ENCODE peak calls at places on chromosome 12, in nine cellular contexts. S is K562, W is A549, T is uterus, X is breast epithelium, H is adrenal gland, D is prostate gland, I is heart left ventricle, B is ovary. E is an unnamed sample.
A peak's percentile ranks its signal among the peaks of the same experiment; 100 is the strongest.

GRCh38 chr12:120978296-120979219 is at the start of gene HNF1A:
- DNase-seq in X (no peak), T (no peak), B (no peak), D (no peak), H (no peak), W (peak; percentile 67), I (no peak), S (no peak), E (peak; percentile 79)

GRCh38 chr12:120227233-120228040 is 26.5 kb upstream of the RPLP0 start:
- DNase-seq in I (no peak), T (no peak), H (no peak), X (no peak), W (no peak), B (no peak), D (no peak), S (no peak), E (peak; percentile 58)

GRCh38 chr12:44694027-44694426 is 182.1 kb downstream of the NELL2 start:
- DNase-seq in I (no peak), D (no peak), B (no peak), X (no peak), W (no peak), H (no peak), S (no peak), T (no peak), E (no peak)

GRCh38 chr12:77941396-77941795 is 110.7 kb downstream of the NAV3 start:
- DNase-seq in I (no peak), H (no peak), S (no peak), W (no peak), X (no peak), B (no peak), T (no peak), D (no peak), E (no peak)

GRCh38 chr12:65106948-65107347 is 14.2 kb downstream of the WIF1 start:
- DNase-seq in H (no peak), I (no peak), S (no peak), W (peak; percentile 15), X (no peak), B (no peak), D (no peak), T (no peak), E (no peak)

GRCh38 chr12:82627799-82628198 is 58.9 kb upstream of the TMTC2 start:
- DNase-seq in S (no peak), X (no peak), D (no peak), H (no peak), T (no peak), I (no peak), W (peak; percentile 59), B (no peak), E (no peak)

GRCh38 chr12:132653567-132654290 is 33.4 kb downstream of the POLE start:
- DNase-seq in X (no peak), T (no peak), I (no peak), D (no peak), B (no peak), W (no peak), H (no peak), S (no peak), E (no peak)

GRCh38 chr12:131499160-131499863 is 211.6 kb upstream of the SFSWAP start:
- DNase-seq in S (no peak), D (no peak), T (peak; percentile 58), B (no peak), W (no peak), I (peak; percentile 31), X (no peak), H (no peak), E (no peak)

GRCh38 chr12:52909256-52909655 is 4.4 kb upstream of the KRT8 start:
- DNase-seq in D (no peak), X (no peak), B (no peak), T (no peak), W (no peak), S (no peak), I (no peak), H (no peak), E (no peak)

GRCh38 chr12:64666054-64666914 is 56.0 kb downstream of the RASSF3 start:
- DNase-seq in B (no peak), S (no peak), T (no peak), I (no peak), H (no peak), W (no peak), X (no peak), D (no peak), E (no peak)

GRCh38 chr12:132837693-132838463 is 9.2 kb upstream of the GOLGA3 start:
- DNase-seq in I (peak; percentile 50), W (no peak), B (no peak), H (no peak), S (no peak), X (no peak), D (no peak), T (peak; percentile 67), E (no peak)

DNA sequence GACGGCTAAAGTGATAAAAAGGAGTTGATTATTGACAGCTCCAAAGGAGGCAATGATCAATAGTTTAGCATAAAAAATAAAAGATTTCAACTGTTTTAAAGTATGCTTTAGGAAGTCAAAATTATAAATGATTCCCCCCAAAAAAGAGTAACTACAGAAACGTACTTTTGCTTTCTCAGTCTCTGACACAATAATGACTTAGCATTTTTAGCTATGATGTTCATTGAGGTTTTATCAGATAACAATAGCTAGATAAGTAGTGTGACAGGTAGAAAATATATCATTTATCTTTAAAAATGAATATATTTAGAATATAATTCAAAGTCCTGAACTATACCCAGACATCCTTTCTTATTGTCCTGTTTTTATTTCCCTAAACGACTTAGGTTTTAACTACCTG is 352.9 kb downstream of the SOX5 start:
- DNase-seq in T (no peak), X (no peak), H (no peak), I (no peak), D (no peak), B (no peak), S (no peak), W (no peak), E (no peak)
- TF ChIP-seq POLR2A in T (no peak), X (no peak), H (no peak), I (no peak), D (no peak), B (no peak), S (no peak), W (no peak), E (no peak)

DNA sequence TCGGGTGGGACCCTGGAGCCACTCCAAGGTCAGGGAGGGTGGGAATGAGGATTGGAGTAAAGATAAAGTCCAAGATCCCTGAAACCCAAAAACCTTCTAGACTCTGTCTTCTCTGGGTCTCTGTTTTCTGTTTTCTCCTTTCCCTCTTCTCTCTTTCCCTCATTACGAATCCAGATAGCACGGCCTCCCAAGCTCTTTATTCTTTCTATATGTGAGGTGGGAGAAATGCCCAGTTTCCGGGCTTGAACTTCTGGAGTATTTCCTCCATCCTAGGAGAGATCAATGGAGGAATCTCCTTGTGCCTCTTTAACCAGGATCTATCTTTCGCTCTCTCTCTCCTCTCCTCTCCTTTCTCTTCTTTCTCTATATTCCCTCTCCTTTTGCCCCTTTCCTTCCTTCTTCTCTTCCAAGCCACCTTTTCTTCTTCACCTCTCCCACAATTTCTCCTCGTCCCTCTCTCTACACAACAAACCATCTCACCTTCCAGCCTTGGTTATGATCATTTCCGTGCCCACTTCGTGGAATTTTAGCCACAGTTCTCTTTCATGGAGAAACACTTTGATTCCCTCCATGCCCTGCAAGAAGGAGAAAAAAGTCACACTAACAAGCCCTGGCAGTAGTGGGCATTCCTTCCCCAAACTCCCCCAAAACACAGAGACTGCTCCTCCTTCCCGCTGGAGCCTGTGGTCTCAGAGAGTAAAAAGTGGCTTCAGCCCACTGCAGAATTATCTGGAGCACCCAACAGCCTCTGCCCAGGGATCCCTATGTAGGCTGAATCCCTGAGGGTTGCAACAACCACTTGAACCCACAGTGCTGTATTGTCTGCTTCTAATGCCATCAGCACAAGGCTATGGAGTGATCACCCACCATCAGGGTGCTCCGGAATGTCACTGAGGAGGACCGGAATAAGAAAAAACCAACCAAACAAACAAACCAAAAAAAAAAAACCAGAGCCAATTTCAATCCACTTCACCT is 4.3 kb downstream of the TBX5 start:
- DNase-seq in I (no peak), D (no peak), X (no peak), B (no peak), W (no peak), S (no peak), H (no peak), T (no peak), E (no peak)
- H3K4me3 ChIP-seq in I (no peak overlapping the region), D (no peak overlapping the region), X (peak overlapping the region; percentile 5), B (no peak overlapping the region), W (no peak overlapping the region), S (no peak overlapping the region), H (no peak overlapping the region), T (no peak overlapping the region), E (no peak overlapping the region)

DNA sequence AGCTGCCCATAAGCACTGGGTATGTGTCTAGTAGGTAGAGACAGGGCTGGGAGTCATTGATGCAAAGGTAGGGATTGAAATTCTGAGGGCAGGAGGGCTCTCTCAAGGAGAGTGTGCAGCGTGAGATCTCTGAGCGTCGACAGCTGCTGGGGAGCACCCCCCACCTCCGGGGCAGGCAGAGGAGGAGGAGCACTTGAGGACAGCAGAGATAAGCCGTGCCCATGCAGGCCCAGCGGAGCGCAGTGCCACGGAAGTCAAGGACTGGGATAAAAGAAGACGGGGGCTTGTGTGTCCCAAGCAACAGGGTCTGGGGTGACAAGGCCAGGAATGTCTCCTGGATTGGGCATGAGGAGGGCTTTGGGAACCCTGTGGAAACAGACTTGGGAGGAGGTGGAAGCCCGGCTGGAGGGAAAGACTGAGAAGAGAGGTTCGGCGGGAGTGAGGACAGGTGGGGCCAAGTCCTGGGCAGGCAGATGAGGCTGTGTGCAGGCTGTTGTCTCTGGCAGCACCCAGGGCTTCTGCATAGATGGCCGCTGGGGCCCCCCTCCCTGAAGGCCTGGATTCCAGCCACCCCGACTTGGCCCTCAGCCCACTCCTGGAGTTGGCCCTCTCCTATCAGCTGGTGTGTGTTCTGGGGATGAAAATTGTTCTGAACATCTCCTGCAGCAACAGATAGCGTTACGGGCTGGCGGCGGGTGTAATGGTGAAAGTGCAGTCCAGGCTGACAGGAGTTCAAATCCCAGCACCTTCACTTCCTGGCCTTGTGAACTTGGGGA is 1.9 kb downstream of the CACNA2D4 start:
- DNase-seq in H (peak; percentile 68), W (no peak), X (no peak), I (peak; percentile 73), B (peak; percentile 79), D (no peak), S (peak; percentile 73), T (peak; percentile 56), E (peak; percentile 34)
- H3K27ac ChIP-seq in H (no peak overlapping the region), W (no peak overlapping the region), X (no peak overlapping the region), I (no peak overlapping the region), B (no peak overlapping the region), D (no peak overlapping the region), S (no peak overlapping the region), T (no peak overlapping the region), E (no peak overlapping the region)

GRCh38 chr12:69589082-69589481 is 3.8 kb downstream of the CCT2 start:
- DNase-seq in T (no peak), W (no peak), X (no peak), B (no peak), S (no peak), H (no peak), D (no peak), I (no peak), E (no peak)

GRCh38 chr12:69580074-69580473 is 5.2 kb upstream of the CCT2 start:
- DNase-seq in S (no peak), B (no peak), D (no peak), W (no peak), H (no peak), I (no peak), T (no peak), X (no peak), E (no peak)

GRCh38 chr12:69583203-69583602 is 2.1 kb upstream of the CCT2 start:
- DNase-seq in T (no peak), W (no peak), I (no peak), D (no peak), S (peak; percentile 45), H (no peak), X (no peak), B (no peak), E (no peak)

GRCh38 chr12:69588527-69588926 is 3.3 kb downstream of the CCT2 start:
- DNase-seq in B (no peak), T (no peak), S (no peak), X (no peak), D (no peak), I (no peak), W (no peak), H (no peak), E (no peak)

GRCh38 chr12:69585189-69586062 is at the start of gene CCT2:
- DNase-seq in H (peak; percentile 96), T (peak; percentile 96), D (peak; percentile 97), S (peak; percentile 95), I (peak; percentile 98), X (peak; percentile 96), W (peak; percentile 96), B (peak; percentile 96), E (peak; percentile 97)
- TF ChIP-seq POLR2A in H (peak; percentile 75), T (peak; percentile 53), D (peak; percentile 71), S (peak; percentile 99), I (peak; percentile 86), X (peak; percentile 70), W (peak; percentile 98), B (peak; percentile 82), E (peak; percentile 75)

E was measured in Peyer's patch.